ENCODE peak calls at places on chromosome 6, in five cellular contexts. One of them, this sample, is unnamed.

GRCh38 chr6:109170333-109170732 is 75.0 kb downstream of the CEP57L1 start:
- DNase-seq in AG04450: no peak
- DNase-seq in AG04449: no peak
- DNase-seq in foreskin fibroblast: no peak
- DNase-seq in tibial artery: no peak
- DNase-seq in this sample: no peak

GRCh38 chr6:108587258-108588059 is 26.7 kb downstream of the FOXO3 start:
- DNase-seq in AG04450: peak
- DNase-seq in AG04449: no peak
- DNase-seq in foreskin fibroblast: peak
- DNase-seq in tibial artery: no peak
- DNase-seq in this sample: no peak

GRCh38 chr6:139925894-139926641 is 551.6 kb upstream of the CITED2 start:
- DNase-seq in AG04450: peak
- DNase-seq in AG04449: peak
- DNase-seq in foreskin fibroblast: peak
- DNase-seq in tibial artery: peak
- DNase-seq in this sample: no peak

GRCh38 chr6:7813704-7814103 is 87.8 kb downstream of the BMP6 start:
- DNase-seq in AG04450: no peak
- DNase-seq in AG04449: no peak
- DNase-seq in foreskin fibroblast: no peak
- DNase-seq in tibial artery: no peak
- DNase-seq in this sample: no peak

GRCh38 chr6:111973897-111974639 is 79.8 kb upstream of the CCN6 start:
- DNase-seq in AG04450: no peak
- DNase-seq in AG04449: no peak
- DNase-seq in foreskin fibroblast: peak
- DNase-seq in tibial artery: no peak
- DNase-seq in this sample: no peak

GRCh38 chr6:142907017-142907470 is 37.9 kb downstream of the HIVEP2 start:
- DNase-seq in AG04450: no peak
- DNase-seq in AG04449: no peak
- DNase-seq in foreskin fibroblast: no peak
- DNase-seq in tibial artery: no peak
- DNase-seq in this sample: no peak

GRCh38 chr6:36247691-36248090 is 22.2 kb upstream of the PNPLA1 start:
- DNase-seq in AG04450: no peak
- DNase-seq in AG04449: no peak
- DNase-seq in foreskin fibroblast: peak
- DNase-seq in tibial artery: peak
- DNase-seq in this sample: no peak

GRCh38 chr6:49556429-49556837 is 6.0 kb downstream of the C6orf141 start:
- DNase-seq in AG04450: no peak
- DNase-seq in AG04449: no peak
- DNase-seq in foreskin fibroblast: peak
- DNase-seq in tibial artery: no peak
- DNase-seq in this sample: no peak

GRCh38 chr6:10559492-10560150 is 38.5 kb downstream of the GCNT2 start:
- DNase-seq in AG04450: no peak
- DNase-seq in AG04449: no peak
- DNase-seq in foreskin fibroblast: no peak
- DNase-seq in tibial artery: no peak
- DNase-seq in this sample: no peak

GRCh38 chr6:147508073-147508870 is at the start of gene SAMD5:
- DNase-seq in AG04450: peak
- DNase-seq in AG04449: no peak
- DNase-seq in foreskin fibroblast: peak
- DNase-seq in tibial artery: peak
- DNase-seq in this sample: peak

GRCh38 chr6:141956868-141957267 is 175.9 kb upstream of the GJE1 start:
- DNase-seq in AG04450: no peak
- DNase-seq in AG04449: no peak
- DNase-seq in foreskin fibroblast: no peak
- DNase-seq in tibial artery: no peak
- DNase-seq in this sample: no peak

GRCh38 chr6:157769776-157770430 is 53.1 kb upstream of the SNX9 start:
- DNase-seq in AG04450: no peak
- DNase-seq in AG04449: no peak
- DNase-seq in foreskin fibroblast: peak
- DNase-seq in tibial artery: no peak
- DNase-seq in this sample: no peak

GRCh38 chr6:12313992-12314589 is 23.9 kb downstream of the EDN1 start:
- DNase-seq in AG04450: no peak
- DNase-seq in AG04449: no peak
- DNase-seq in foreskin fibroblast: peak
- DNase-seq in tibial artery: no peak
- DNase-seq in this sample: no peak

GRCh38 chr6:22590423-22590822 is 21.1 kb downstream of the HDGFL1 start:
- DNase-seq in AG04450: no peak
- DNase-seq in AG04449: no peak
- DNase-seq in foreskin fibroblast: no peak
- DNase-seq in tibial artery: no peak
- DNase-seq in this sample: no peak

GRCh38 chr6:112004397-112005341 is 49.2 kb upstream of the CCN6 start:
- DNase-seq in AG04450: no peak
- DNase-seq in AG04449: no peak
- DNase-seq in foreskin fibroblast: peak
- DNase-seq in tibial artery: peak
- DNase-seq in this sample: no peak

GRCh38 chr6:111481836-111482235 is 1.2 kb downstream of the REV3L start:
- DNase-seq in AG04450: no peak
- DNase-seq in AG04449: no peak
- DNase-seq in foreskin fibroblast: no peak
- DNase-seq in tibial artery: no peak
- DNase-seq in this sample: no peak

GRCh38 chr6:23784313-23784919 is 341.6 kb upstream of the NRSN1 start:
- DNase-seq in AG04450: no peak
- DNase-seq in AG04449: no peak
- DNase-seq in foreskin fibroblast: peak
- DNase-seq in tibial artery: no peak
- DNase-seq in this sample: no peak

GRCh38 chr6:44951253-44951656 is 376.9 kb upstream of the RUNX2 start:
- DNase-seq in AG04450: no peak
- DNase-seq in AG04449: no peak
- DNase-seq in foreskin fibroblast: no peak
- DNase-seq in tibial artery: no peak
- DNase-seq in this sample: no peak

GRCh38 chr6:36724514-36725385 is 27.1 kb downstream of the RAB44 start:
- DNase-seq in AG04450: peak
- DNase-seq in AG04449: no peak
- DNase-seq in foreskin fibroblast: peak
- DNase-seq in tibial artery: peak
- DNase-seq in this sample: peak

GRCh38 chr6:25278914-25279747 is at the start of gene CARMIL1:
- DNase-seq in AG04450: no peak
- DNase-seq in AG04449: no peak
- DNase-seq in foreskin fibroblast: peak
- DNase-seq in tibial artery: peak
- DNase-seq in this sample: peak

GRCh38 chr6:111888928-111889696 is 15.9 kb upstream of the FYN start:
- DNase-seq in AG04450: no peak
- DNase-seq in AG04449: no peak
- DNase-seq in foreskin fibroblast: peak
- DNase-seq in tibial artery: peak
- DNase-seq in this sample: no peak

GRCh38 chr6:36375644-36376155 is 11.8 kb downstream of the ETV7 start:
- DNase-seq in AG04450: no peak
- DNase-seq in AG04449: no peak
- DNase-seq in foreskin fibroblast: no peak
- DNase-seq in tibial artery: no peak
- DNase-seq in this sample: no peak

GRCh38 chr6:53326372-53327016 is 22.3 kb downstream of the ELOVL5 start:
- DNase-seq in AG04450: peak
- DNase-seq in AG04449: peak
- DNase-seq in foreskin fibroblast: peak
- DNase-seq in tibial artery: peak
- DNase-seq in this sample: no peak

GRCh38 chr6:115898246-115898645 is 162.4 kb downstream of the FRK start:
- DNase-seq in AG04450: no peak
- DNase-seq in AG04449: no peak
- DNase-seq in foreskin fibroblast: peak
- DNase-seq in tibial artery: no peak
- DNase-seq in this sample: no peak

GRCh38 chr6:108868551-108869145 is 20.4 kb downstream of the ARMC2 start:
- DNase-seq in AG04450: no peak
- DNase-seq in AG04449: no peak
- DNase-seq in foreskin fibroblast: no peak
- DNase-seq in tibial artery: no peak
- DNase-seq in this sample: no peak

GRCh38 chr6:82095091-82095490 is 152.5 kb downstream of the IBTK start:
- DNase-seq in AG04450: no peak
- DNase-seq in AG04449: no peak
- DNase-seq in foreskin fibroblast: no peak
- DNase-seq in tibial artery: no peak
- DNase-seq in this sample: no peak

GRCh38 chr6:107290491-107290890 is 168.9 kb downstream of the PDSS2 start:
- DNase-seq in AG04450: no peak
- DNase-seq in AG04449: no peak
- DNase-seq in foreskin fibroblast: no peak
- DNase-seq in tibial artery: no peak
- DNase-seq in this sample: no peak

GRCh38 chr6:170505306-170505705 is 47.8 kb downstream of the PSMB1 start:
- DNase-seq in AG04450: no peak
- DNase-seq in AG04449: no peak
- DNase-seq in foreskin fibroblast: no peak
- DNase-seq in tibial artery: no peak
- DNase-seq in this sample: no peak

GRCh38 chr6:118325220-118325860 is 222.8 kb upstream of the PLN start:
- DNase-seq in AG04450: no peak
- DNase-seq in AG04449: no peak
- DNase-seq in foreskin fibroblast: peak
- DNase-seq in tibial artery: peak
- DNase-seq in this sample: no peak

GRCh38 chr6:42841844-42842584 is 37.4 kb upstream of the RPL7L1 start:
- DNase-seq in AG04450: no peak
- DNase-seq in AG04449: no peak
- DNase-seq in foreskin fibroblast: no peak
- DNase-seq in tibial artery: no peak
- DNase-seq in this sample: no peak

DNA sequence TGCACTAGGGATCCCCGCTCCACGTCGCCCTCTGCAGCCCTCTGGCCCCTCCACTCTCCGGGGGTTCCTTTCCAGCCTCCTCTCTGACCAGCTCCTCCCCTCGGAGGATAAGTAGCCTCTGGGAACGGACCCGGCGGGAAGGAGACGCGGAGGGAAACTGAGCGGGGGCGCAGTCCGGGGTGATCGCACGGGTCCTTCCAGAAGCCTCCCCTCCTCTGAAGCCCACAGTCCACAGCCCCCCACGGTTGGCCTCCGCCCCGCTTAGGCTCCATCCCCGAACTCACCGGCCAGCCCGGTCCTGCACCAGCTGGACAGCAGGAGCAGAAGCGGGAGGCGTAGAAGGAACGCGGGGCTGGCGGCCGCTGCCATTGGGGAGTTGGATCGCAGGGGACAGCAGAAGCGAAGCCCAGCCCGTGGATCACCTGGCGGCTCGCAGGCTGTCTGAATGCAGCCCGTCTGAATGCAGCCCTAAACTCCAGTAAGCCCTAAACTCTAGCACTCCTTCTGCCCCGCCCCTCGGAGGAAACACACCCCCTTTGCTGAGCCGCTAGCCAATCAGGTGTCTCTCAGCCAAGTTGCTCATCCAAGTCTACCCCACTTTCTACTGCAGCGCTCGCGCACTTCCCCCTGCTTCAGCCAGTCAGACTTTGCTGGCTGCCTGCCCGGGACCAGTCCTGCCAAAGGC is at the start of gene RAET1G:
- DNase-seq in AG04450: peak
- DNase-seq in AG04449: peak
- DNase-seq in foreskin fibroblast: peak
- DNase-seq in tibial artery: peak
- DNase-seq in this sample: peak
- TF ChIP-seq CTCF in AG04450: no peak
- TF ChIP-seq CTCF in AG04449: no peak
- TF ChIP-seq CTCF in foreskin fibroblast: no peak
- TF ChIP-seq CTCF in tibial artery: no peak
- TF ChIP-seq CTCF in this sample: no peak

DNA sequence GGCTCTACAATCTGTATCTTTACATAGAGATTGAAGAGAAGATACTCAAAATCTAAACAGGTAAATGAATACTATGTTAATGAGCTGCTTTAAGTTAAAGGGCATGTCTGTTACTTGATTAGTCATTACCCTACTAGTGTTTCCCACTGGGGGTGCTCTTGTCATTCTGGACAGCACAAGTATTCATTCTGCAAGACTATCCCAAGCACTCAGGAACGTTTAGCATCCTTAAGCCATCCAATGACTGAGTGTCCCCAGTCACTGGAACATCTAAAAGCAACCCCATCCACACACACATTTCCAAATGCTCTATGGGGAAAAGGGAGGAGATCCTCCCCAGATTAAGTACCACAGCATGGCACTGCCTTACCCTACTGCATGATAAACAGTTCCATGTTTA is 25.7 kb downstream of the EZR start:
- DNase-seq in AG04450: no peak
- DNase-seq in AG04449: peak
- DNase-seq in foreskin fibroblast: peak
- DNase-seq in tibial artery: no peak
- DNase-seq in this sample: no peak
- TF ChIP-seq CTCF in AG04450: peak
- TF ChIP-seq CTCF in AG04449: peak
- TF ChIP-seq CTCF in foreskin fibroblast: peak
- TF ChIP-seq CTCF in tibial artery: peak
- TF ChIP-seq CTCF in this sample: peak

DNA sequence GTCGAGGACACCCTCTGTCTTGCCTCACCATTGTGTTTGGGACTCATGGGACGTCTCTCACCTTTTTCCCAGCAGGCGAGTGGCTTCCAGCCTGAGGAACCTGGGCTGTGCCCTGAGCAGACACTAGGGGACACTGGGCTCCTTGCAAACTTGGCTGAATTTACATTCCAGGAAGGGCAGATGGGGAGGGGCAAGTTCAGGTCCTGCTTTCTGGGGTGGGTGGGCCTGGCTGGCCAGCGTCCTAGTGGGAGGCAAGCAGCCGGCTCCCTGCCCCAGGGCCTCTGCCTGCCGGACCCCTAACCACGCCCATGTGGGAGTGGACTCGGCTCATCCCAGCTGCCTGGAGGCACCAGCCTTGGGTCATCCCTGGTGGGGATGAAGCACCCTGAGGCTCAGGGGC is 48.2 kb upstream of the MLN start:
- DNase-seq in AG04450: no peak
- DNase-seq in AG04449: no peak
- DNase-seq in foreskin fibroblast: peak
- DNase-seq in tibial artery: no peak
- DNase-seq in this sample: peak
- TF ChIP-seq CTCF in AG04450: peak
- TF ChIP-seq CTCF in AG04449: peak
- TF ChIP-seq CTCF in foreskin fibroblast: peak
- TF ChIP-seq CTCF in tibial artery: peak
- TF ChIP-seq CTCF in this sample: peak

DNA sequence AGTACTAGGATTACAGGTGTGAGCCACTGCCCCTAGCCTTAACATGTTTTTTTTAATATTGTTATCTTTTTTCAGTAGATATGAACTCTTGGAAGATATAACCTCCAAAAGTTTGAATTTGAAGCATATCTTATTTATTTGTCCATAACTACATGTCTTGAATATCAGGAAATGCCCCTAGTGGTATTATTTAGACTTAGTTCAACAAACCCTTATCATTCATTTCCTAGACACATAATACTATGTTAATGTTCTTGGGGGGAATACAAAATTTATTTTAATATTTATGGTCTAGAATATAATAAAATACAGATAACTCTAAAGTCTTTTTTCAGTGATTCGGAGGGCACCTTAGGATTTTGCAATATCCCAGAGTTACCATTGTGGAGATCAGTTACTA is 160.7 kb downstream of the HACE1 start:
- DNase-seq in AG04450: no peak
- DNase-seq in AG04449: no peak
- DNase-seq in foreskin fibroblast: no peak
- DNase-seq in tibial artery: no peak
- DNase-seq in this sample: no peak
- TF ChIP-seq CTCF in AG04450: no peak
- TF ChIP-seq CTCF in AG04449: no peak
- TF ChIP-seq CTCF in foreskin fibroblast: no peak
- TF ChIP-seq CTCF in tibial artery: no peak
- TF ChIP-seq CTCF in this sample: peak